ENCODE peak calls at places on chromosome 3, in six cellular contexts. U, B, C, O, Y and Q are unnamed samples.

GRCh38 chr3:195129644-195130492 is 141.1 kb downstream of the XXYLT1 start:
- DNase-seq in U (no peak), B (peak; percentile 47), C (no peak), O (no peak), Y (no peak), Q (no peak)

GRCh38 chr3:55852326-55852725 is 365.2 kb upstream of the WNT5A start:
- DNase-seq in U (no peak), B (no peak), C (no peak), O (no peak), Y (no peak), Q (no peak)

GRCh38 chr3:134916276-134916961 is 121.4 kb downstream of the EPHB1 start:
- DNase-seq in U (no peak), B (no peak), C (no peak), O (no peak), Y (no peak), Q (no peak)

GRCh38 chr3:188832961-188833615 is 338.7 kb upstream of the TPRG1 start:
- DNase-seq in U (no peak), B (no peak), C (no peak), O (no peak), Y (no peak), Q (no peak)

GRCh38 chr3:37993811-37994638 is 3.4 kb downstream of the VILL start:
- DNase-seq in U (peak; percentile 47), B (peak; percentile 96), C (peak; percentile 59), O (peak; percentile 89), Y (peak; percentile 51), Q (peak; percentile 82)

GRCh38 chr3:185858502-185859225 is 33.8 kb upstream of the IGF2BP2 start:
- DNase-seq in U (no peak), B (no peak), C (no peak), O (no peak), Y (no peak), Q (no peak)

GRCh38 chr3:111229301-111229700 is 157.7 kb downstream of the NECTIN3 start:
- DNase-seq in U (no peak), B (no peak), C (no peak), O (no peak), Y (no peak), Q (no peak)

GRCh38 chr3:30611613-30612421 is 5.4 kb downstream of the TGFBR2 start:
- DNase-seq in U (no peak), B (no peak), C (peak; percentile 43), O (no peak), Y (no peak), Q (no peak)

GRCh38 chr3:141979050-141979671 is 102.7 kb downstream of the ATP1B3 start:
- DNase-seq in U (no peak), B (no peak), C (no peak), O (no peak), Y (no peak), Q (no peak)

GRCh38 chr3:49716169-49716568 is 3.3 kb downstream of the AMIGO3 start:
- DNase-seq in U (no peak), B (no peak), C (no peak), O (no peak), Y (peak; percentile 10), Q (no peak)

GRCh38 chr3:12841970-12842328 is 584 bp upstream of the RPL32 start:
- DNase-seq in U (no peak), B (no peak), C (no peak), O (no peak), Y (no peak), Q (no peak)
- H3K27ac ChIP-seq in U (peak overlapping the region; percentile 92), B (peak overlapping the region; percentile 93), C (peak overlapping the region; percentile 99), O (peak overlapping the region; percentile 85), Y (peak overlapping the region; percentile 92), Q (peak overlapping the region; percentile 99)

GRCh38 chr3:149610351-149611105 is 47.3 kb downstream of the WWTR1 start:
- DNase-seq in U (no peak), B (no peak), C (no peak), O (peak; percentile 23), Y (no peak), Q (no peak)

GRCh38 chr3:149612456-149612855 is 45.4 kb downstream of the WWTR1 start:
- DNase-seq in U (no peak), B (no peak), C (no peak), O (no peak), Y (no peak), Q (no peak)

GRCh38 chr3:149615731-149616221 is 42.0 kb downstream of the WWTR1 start:
- DNase-seq in U (no peak), B (peak; percentile 10), C (no peak), O (no peak), Y (no peak), Q (no peak)

GRCh38 chr3:149611149-149611548 is 46.7 kb downstream of the WWTR1 start:
- DNase-seq in U (no peak), B (no peak), C (no peak), O (no peak), Y (no peak), Q (no peak)

DNA sequence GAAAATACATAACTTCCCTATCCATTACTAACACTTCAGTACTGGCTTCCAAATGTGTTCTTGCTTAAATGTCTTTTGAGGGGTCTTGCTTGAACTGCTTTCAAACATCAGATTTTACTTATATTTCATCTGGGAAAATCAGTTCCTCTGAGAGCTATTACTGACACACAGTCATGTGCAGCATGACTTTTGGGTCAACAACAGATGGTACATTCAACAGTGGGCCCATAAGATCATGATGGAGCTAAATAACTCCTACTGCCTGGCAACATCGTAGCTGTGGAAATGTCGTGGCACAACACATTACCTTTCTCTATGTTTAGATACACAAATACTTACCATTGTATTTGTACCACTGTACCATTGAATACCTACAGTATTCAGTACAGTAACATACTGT is 43.8 kb downstream of the WWTR1 start:
- DNase-seq in U (no peak), B (no peak), C (no peak), O (no peak), Y (no peak), Q (no peak)
- H3K4me3 ChIP-seq in U (no peak overlapping the region), B (no peak overlapping the region), C (no peak overlapping the region), O (no peak overlapping the region), Y (no peak overlapping the region), Q (no peak overlapping the region)

DNA sequence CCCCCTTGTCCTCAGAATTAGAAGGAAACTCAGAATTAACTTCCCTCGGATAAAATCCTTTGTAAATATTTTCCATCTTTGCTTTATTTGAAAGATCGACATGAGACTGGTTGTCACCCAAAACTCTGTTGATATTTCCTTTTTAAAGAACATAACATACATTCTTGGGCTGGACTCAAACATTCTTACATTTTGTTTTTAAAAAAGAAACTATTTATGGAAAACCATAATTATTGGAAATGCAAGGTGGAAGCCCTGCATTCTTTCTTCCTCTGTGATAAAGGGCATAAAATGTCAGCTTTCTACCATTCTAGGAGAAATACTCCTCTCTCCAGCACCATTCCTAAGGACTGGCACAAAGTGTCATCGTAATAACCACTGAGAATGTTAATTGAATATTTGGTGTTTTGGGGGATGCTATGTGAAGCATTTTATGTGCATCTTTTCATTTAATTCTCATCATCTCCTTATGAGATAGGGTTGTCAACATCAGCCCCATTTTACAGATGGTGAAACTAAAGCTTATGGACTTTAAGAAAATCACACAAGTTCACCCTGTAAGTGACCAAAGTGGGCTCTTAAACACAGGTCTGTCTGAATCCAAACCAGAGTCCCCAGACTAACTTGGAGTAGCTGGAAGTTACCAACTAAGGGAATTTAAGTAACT is 46.0 kb upstream of the LMCD1 start:
- DNase-seq in U (no peak), B (no peak), C (no peak), O (no peak), Y (no peak), Q (no peak)
- H3K27ac ChIP-seq in U (no peak overlapping the region), B (no peak overlapping the region), C (no peak overlapping the region), O (no peak overlapping the region), Y (no peak overlapping the region), Q (no peak overlapping the region)

GRCh38 chr3:189985938-189986337 is 134.8 kb downstream of the P3H2 start:
- DNase-seq in U (no peak), B (no peak), C (no peak), O (no peak), Y (no peak), Q (no peak)

GRCh38 chr3:189988854-189989253 is 131.8 kb downstream of the P3H2 start:
- DNase-seq in U (no peak), B (no peak), C (no peak), O (no peak), Y (no peak), Q (no peak)

GRCh38 chr3:189983612-189984011 is 137.1 kb downstream of the P3H2 start:
- DNase-seq in U (no peak), B (no peak), C (no peak), O (no peak), Y (no peak), Q (no peak)

GRCh38 chr3:189990826-189991225 is 129.9 kb downstream of the P3H2 start:
- DNase-seq in U (no peak), B (no peak), C (no peak), O (no peak), Y (no peak), Q (no peak)

DNA sequence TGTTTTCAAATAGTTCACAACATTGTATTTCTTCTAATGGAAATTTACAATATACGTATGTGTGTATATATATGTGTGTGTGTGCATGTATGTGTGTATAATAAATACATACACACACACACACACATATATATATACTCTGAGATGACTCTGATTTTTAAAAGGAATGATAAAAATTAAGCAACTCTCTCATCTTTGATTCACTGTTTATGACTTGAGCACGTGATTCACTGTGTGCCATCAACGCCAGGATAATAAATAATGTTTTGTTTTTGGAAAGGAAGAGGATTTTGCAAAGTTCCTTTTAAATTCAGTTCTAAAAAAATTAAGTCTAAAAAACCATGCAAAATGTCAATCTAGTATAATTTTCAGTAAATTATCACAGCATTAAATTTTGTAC is 132.4 kb downstream of the P3H2 start:
- DNase-seq in U (no peak), B (no peak), C (no peak), O (no peak), Y (no peak), Q (no peak)
- H3K4me3 ChIP-seq in U (no peak overlapping the region), B (no peak overlapping the region), C (no peak overlapping the region), O (no peak overlapping the region), Y (no peak overlapping the region), Q (no peak overlapping the region)

GRCh38 chr3:52527039-52527731 is 6.5 kb downstream of the NT5DC2 start:
- DNase-seq in U (no peak), B (no peak), C (no peak), O (no peak), Y (peak; percentile 14), Q (no peak)

GRCh38 chr3:52524258-52524751 is 9.4 kb downstream of the NT5DC2 start:
- DNase-seq in U (no peak), B (no peak), C (no peak), O (no peak), Y (no peak), Q (no peak)

GRCh38 chr3:52524752-52525661 is 8.7 kb downstream of the NT5DC2 start:
- DNase-seq in U (no peak), B (no peak), C (no peak), O (no peak), Y (peak; percentile 60), Q (no peak)

GRCh38 chr3:52526151-52526561 is 7.5 kb downstream of the NT5DC2 start:
- DNase-seq in U (no peak), B (no peak), C (no peak), O (no peak), Y (peak; percentile 24), Q (peak; percentile 73)

GRCh38 chr3:52525666-52526065 is 8.0 kb downstream of the NT5DC2 start:
- DNase-seq in U (no peak), B (no peak), C (no peak), O (no peak), Y (no peak), Q (no peak)
- H3K27ac ChIP-seq in U (no peak overlapping the region), B (no peak overlapping the region), C (no peak overlapping the region), O (peak overlapping the region; percentile 68), Y (no peak overlapping the region), Q (no peak overlapping the region)